ENCODE peak calls at places on chromosomes 16 and 17, in eight cellular contexts. D, G, R, L, K, Q, W and B are unnamed samples.

GRCh38 chr16:2981177-2981898 is 1.1 kb upstream of the PKMYT1 start:
- DNase-seq in W (peak; percentile 64), D (no peak), R (no peak), K (no peak), Q (no peak), G (peak; percentile 85), L (no peak), B (no peak)

GRCh38 chr17:82299452-82299851 is 18.0 kb downstream of the CD7 start:
- DNase-seq in Q (no peak), L (no peak), W (no peak), R (no peak), D (no peak), G (no peak), K (no peak), B (no peak)

GRCh38 chr17:42428141-42428944 is 5.3 kb upstream of the CAVIN1 start:
- DNase-seq in L (no peak), D (no peak), W (peak; percentile 82), Q (no peak), R (peak; percentile 98), K (peak; percentile 98), G (peak; percentile 83), B (peak; percentile 60)

GRCh38 chr17:4340914-4341615 is 25.4 kb downstream of the UBE2G1 start:
- DNase-seq in L (no peak), Q (no peak), K (no peak), G (no peak), R (no peak), D (no peak), W (no peak), B (no peak)

GRCh38 chr17:80709090-80709695 is 164.6 kb downstream of the RPTOR start:
- DNase-seq in Q (no peak), K (no peak), G (no peak), W (no peak), L (no peak), R (no peak), D (no peak), B (no peak)

GRCh38 chr17:40453881-40454630 is 10.8 kb downstream of the IGFBP4 start:
- DNase-seq in L (no peak), Q (no peak), D (no peak), W (no peak), G (no peak), R (no peak), K (no peak), B (no peak)

GRCh38 chr17:67435122-67435521 is 58.0 kb downstream of the PITPNC1 start:
- DNase-seq in W (no peak), R (no peak), G (no peak), K (no peak), D (no peak), L (no peak), Q (no peak), B (no peak)

GRCh38 chr16:77869997-77870813 is 81.8 kb downstream of the VAT1L start:
- DNase-seq in D (no peak), G (no peak), Q (peak; percentile 77), K (no peak), R (no peak), W (no peak), L (no peak), B (no peak)

GRCh38 chr17:31310260-31310659 is 3.6 kb downstream of the EVI2B start:
- DNase-seq in W (no peak), K (no peak), Q (no peak), D (no peak), L (no peak), G (no peak), R (no peak), B (no peak)

GRCh38 chr16:1572664-1573063 is 39.2 kb downstream of the TMEM204 start:
- DNase-seq in G (no peak), R (no peak), D (no peak), Q (no peak), L (no peak), K (no peak), W (no peak), B (no peak)

GRCh38 chr16:17273142-17273561 is 197.6 kb downstream of the XYLT1 start:
- DNase-seq in K (peak; percentile 34), R (peak; percentile 78), L (no peak), W (no peak), G (no peak), D (no peak), Q (no peak), B (no peak)

GRCh38 chr17:18318122-18318521 is 3.0 kb downstream of the SMCR8 start:
- DNase-seq in L (no peak), W (no peak), G (no peak), K (no peak), Q (no peak), R (no peak), D (no peak), B (no peak)

GRCh38 chr16:85167589-85168537 is 55.6 kb upstream of the CIBAR2 start:
- DNase-seq in R (no peak), L (peak; percentile 53), D (peak; percentile 41), W (no peak), K (no peak), Q (no peak), G (peak; percentile 44), B (no peak)

GRCh38 chr17:64531955-64532371 is 25.2 kb downstream of the CEP95 start:
- DNase-seq in W (peak; percentile 43), L (no peak), G (no peak), Q (no peak), K (no peak), R (no peak), D (no peak), B (no peak)

GRCh38 chr16:29321000-29321393 is 85.5 kb downstream of the NPIPB11 start:
- DNase-seq in L (no peak), D (no peak), G (no peak), Q (no peak), K (no peak), W (no peak), R (no peak), B (no peak)

GRCh38 chr16:80369138-80369537 is 171.7 kb upstream of the DYNLRB2 start:
- DNase-seq in D (no peak), Q (peak; percentile 5), G (no peak), R (no peak), L (no peak), K (no peak), W (no peak), B (no peak)

GRCh38 chr16:24568392-24568791 is 29.0 kb downstream of the RBBP6 start:
- DNase-seq in G (no peak), Q (no peak), W (no peak), D (no peak), R (peak; percentile 8), L (no peak), K (no peak), B (no peak)

GRCh38 chr16:4319454-4319853 is 3.6 kb downstream of the GLIS2 start:
- DNase-seq in Q (no peak), R (peak; percentile 40), L (peak; percentile 71), G (no peak), W (peak; percentile 55), K (no peak), D (no peak), B (no peak)

GRCh38 chr17:49022391-49022941 is 25.3 kb downstream of the IGF2BP1 start:
- DNase-seq in R (no peak), Q (no peak), W (peak; percentile 8), G (peak; percentile 89), K (peak; percentile 53), D (no peak), L (no peak), B (no peak)

GRCh38 chr16:8768701-8769100 is 28.7 kb downstream of the TMEM186 start:
- DNase-seq in G (peak; percentile 81), K (no peak), Q (no peak), L (no peak), R (no peak), D (no peak), W (no peak), B (no peak)

DNA sequence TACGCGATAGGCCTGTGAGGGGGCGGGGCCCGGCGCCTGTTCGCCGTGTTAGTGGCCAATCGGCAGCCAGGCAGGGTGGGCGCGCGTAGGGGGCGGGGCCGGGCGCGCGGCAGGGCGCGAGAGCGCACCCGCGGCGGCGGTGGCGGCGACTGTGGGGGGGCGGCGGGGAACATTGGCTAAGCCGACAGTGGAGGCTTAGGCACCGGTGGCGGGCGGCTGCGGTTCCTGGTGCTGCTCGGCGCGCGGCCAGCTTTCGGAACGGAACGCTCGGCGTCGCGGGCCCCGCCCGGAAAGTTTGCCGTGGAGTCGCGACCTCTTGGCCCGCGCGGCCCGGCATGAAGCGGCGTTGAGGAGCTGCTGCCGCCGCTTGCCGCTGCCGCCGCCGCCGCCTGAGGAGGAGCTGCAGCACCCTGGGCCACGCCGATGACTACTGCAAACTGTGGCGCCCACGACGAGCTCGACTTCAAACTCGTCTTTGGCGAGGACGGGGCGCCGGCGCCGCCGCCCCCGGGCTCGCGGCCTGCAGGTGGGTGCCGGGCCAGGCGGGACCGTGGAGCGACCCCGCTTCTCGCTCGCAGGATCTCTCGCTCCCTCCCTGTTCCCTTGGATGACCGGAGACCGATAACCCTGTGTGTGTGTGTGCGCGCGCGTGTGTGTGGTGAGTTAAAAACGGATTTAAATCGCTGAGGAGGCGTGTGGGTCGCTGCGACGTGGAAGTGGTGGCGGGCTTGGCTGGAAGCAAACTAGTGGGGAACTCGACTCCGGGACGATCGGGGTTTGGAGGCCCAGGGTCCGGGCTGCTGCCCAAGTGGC is at the start of gene NFATC3:
- DNase-seq in K (peak; percentile 34), Q (no peak), W (peak; percentile 99), D (peak; percentile 100), L (peak; percentile 100), G (peak; percentile 99), R (peak; percentile 93), B (peak; percentile 100)
- H3K4me3 ChIP-seq in K (peak within 1 kb of the TSS; percentile 96), Q (peak within 1 kb of the TSS; percentile 76), W (peak within 1 kb of the TSS; percentile 85), D (peak within 1 kb of the TSS; percentile 84), L (peak within 1 kb of the TSS; percentile 87), G (peak within 1 kb of the TSS; percentile 98), R (peak within 1 kb of the TSS; percentile 83), B (peak within 1 kb of the TSS; percentile 91)

DNA sequence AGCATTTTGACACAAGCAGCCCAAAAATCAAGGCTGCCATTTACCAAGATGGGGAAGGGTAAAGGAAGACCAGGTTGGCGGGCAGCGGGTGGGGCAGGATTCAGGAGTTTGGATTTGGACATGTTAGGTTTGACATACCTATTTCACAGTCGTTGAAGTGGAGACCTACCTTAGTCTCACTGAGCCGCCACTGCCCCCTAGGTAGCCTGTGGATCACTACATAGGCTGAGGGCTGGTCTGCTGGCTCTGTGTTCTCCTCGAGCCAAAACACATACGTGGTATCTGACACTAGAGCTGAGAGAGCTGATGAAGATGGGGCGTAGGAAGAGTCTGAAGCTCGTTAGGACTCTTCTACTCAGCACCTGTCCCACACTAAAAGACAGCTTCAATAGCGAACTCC is 115.1 kb downstream of the HIC1 start:
- DNase-seq in K (no peak), R (no peak), D (no peak), L (no peak), W (no peak), G (peak; percentile 48), Q (no peak), B (no peak)
- TF ChIP-seq CTCF in K (peak; percentile 25), R (no peak), D (peak; percentile 22), L (no peak), W (no peak), G (peak; percentile 44), Q (no peak), B (peak; percentile 45)

GRCh38 chr16:87690911-87691685 is 74.7 kb downstream of the KLHDC4 start:
- DNase-seq in W (no peak), L (no peak), D (no peak), K (no peak), R (no peak), Q (no peak), G (no peak), B (no peak)
- H3K4me3 ChIP-seq in W (no peak overlapping the region), L (no peak overlapping the region), D (no peak overlapping the region), K (no peak overlapping the region), R (no peak overlapping the region), Q (no peak overlapping the region), G (no peak overlapping the region), B (no peak overlapping the region)

DNA sequence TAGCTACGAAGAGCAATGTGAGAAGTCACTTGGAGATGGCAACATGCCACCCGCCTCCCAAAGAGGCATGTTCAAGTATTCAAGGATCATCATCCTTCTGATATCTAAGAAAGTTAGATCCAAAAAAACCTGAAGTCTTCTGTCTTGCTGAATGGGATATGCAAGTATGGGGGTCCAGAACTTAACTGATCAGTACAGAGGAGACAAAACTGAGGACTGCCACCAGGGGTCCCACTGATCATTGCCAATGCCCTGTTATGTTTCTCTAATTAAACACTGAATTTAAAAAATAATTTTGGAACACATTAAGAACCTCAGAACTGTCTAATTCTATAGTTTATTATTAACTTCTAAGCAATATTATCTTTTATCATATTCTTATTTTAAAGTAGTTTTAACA is 99.7 kb downstream of the CDH8 start:
- DNase-seq in D (no peak), G (peak; percentile 36), Q (no peak), R (no peak), K (no peak), W (no peak), L (no peak), B (no peak)
- TF ChIP-seq CTCF in D (no peak), G (peak; percentile 71), Q (no peak), R (peak; percentile 19), K (no peak), W (no peak), L (no peak), B (peak; percentile 26)